ENCODE peak calls at places on chromosomes 13 and 19, in four cellular contexts. J is left ventricle myocardium inferior, K is astrocyte, E is HFF-Myc. B is an unnamed sample.

GRCh38 chr19:46621191-46622117 is 3.4 kb downstream of the PTGIR start:
- DNase-seq in E (no peak), J (no peak), K (no peak), B (no peak)

GRCh38 chr19:7597689-7598088 is 2.0 kb downstream of the CAMSAP3 start:
- DNase-seq in K (no peak), J (no peak), E (no peak), B (no peak)

GRCh38 chr19:21362291-21362690 is 3.5 kb downstream of the ZNF738 start:
- DNase-seq in K (no peak), J (no peak), E (no peak), B (no peak)

GRCh38 chr13:66312312-66313087 is 917.6 kb downstream of the PCDH9 start:
- DNase-seq in J (no peak), E (no peak), K (peak; percentile 80), B (peak; percentile 60)

GRCh38 chr13:113816248-113816924 is 47.5 kb downstream of the GAS6 start:
- DNase-seq in E (no peak), K (no peak), J (no peak), B (peak; percentile 31)

GRCh38 chr19:32464279-32464678 is 58.7 kb downstream of the DPY19L3 start:
- DNase-seq in J (no peak), K (no peak), E (no peak), B (peak; percentile 8)

GRCh38 chr13:92175330-92175729 is 776.9 kb downstream of the GPC5 start:
- DNase-seq in E (no peak), K (peak; percentile 76), J (no peak), B (no peak)

GRCh38 chr19:58033741-58034475 is at the start of gene ZSCAN1:
- DNase-seq in K (peak; percentile 61), E (no peak), J (peak; percentile 90), B (no peak)

GRCh38 chr13:21823949-21824348 is 153.1 kb downstream of the FGF9 start:
- DNase-seq in J (no peak), K (no peak), E (no peak), B (no peak)

GRCh38 chr13:113205428-113205931 is 3.0 kb downstream of the PCID2 start:
- DNase-seq in E (no peak), J (no peak), K (peak; percentile 68), B (peak; percentile 31)

GRCh38 chr19:17309962-17310461 is 649 bp downstream of the DDA1 start:
- DNase-seq in J (no peak), E (no peak), K (no peak), B (no peak)

GRCh38 chr19:41887711-41888382 is 4.9 kb downstream of the ARHGEF1 start:
- DNase-seq in J (no peak), K (peak; percentile 77), E (no peak), B (peak; percentile 62)

GRCh38 chr13:25678398-25678797 is 306.6 kb downstream of the ATP8A2 start:
- DNase-seq in J (no peak), K (no peak), E (no peak), B (no peak)

GRCh38 chr19:46958542-46958941 is 61.1 kb upstream of the NPAS1 start:
- DNase-seq in J (no peak), E (peak; percentile 86), K (peak; percentile 39), B (peak; percentile 41)

GRCh38 chr19:38496603-38497487 is 63.4 kb downstream of the RYR1 start:
- DNase-seq in K (no peak), J (no peak), E (no peak), B (no peak)

GRCh38 chr13:95456837-95457236 is 95.7 kb upstream of the CLDN10 start:
- DNase-seq in E (no peak), K (no peak), J (no peak), B (no peak)

GRCh38 chr19:58059003-58059671 is at the start of gene ZNF135:
- DNase-seq in E (no peak), K (peak; percentile 72), J (peak; percentile 93), B (no peak)

GRCh38 chr13:24742986-24743385 is 21.0 kb upstream of the RNF17 start:
- DNase-seq in J (no peak), K (no peak), E (no peak), B (no peak)

GRCh38 chr13:113962386-113962785 is 11.5 kb downstream of the C13orf46 start:
- DNase-seq in K (no peak), E (no peak), J (peak; percentile 5), B (no peak)

GRCh38 chr13:33057019-33057785 is 41.0 kb downstream of the KL start:
- DNase-seq in E (no peak), J (no peak), K (no peak), B (peak; percentile 19)

GRCh38 chr13:98937911-98938381 is 39.9 kb downstream of the DOCK9 start:
- DNase-seq in E (no peak), K (peak; percentile 75), J (no peak), B (no peak)

GRCh38 chr19:1699386-1699785 is 47.0 kb upstream of the TCF3 start:
- DNase-seq in E (no peak), K (no peak), J (no peak), B (no peak)
- TF ChIP-seq CTCF in E (no peak), K (no peak), J (no peak), B (no peak)

GRCh38 chr19:49863254-49863934 is 4.0 kb downstream of the PNKP start:
- DNase-seq in K (no peak), E (no peak), J (no peak), B (no peak)

GRCh38 chr19:49863935-49864320 is 3.4 kb downstream of the PNKP start:
- DNase-seq in K (no peak), E (no peak), J (no peak), B (no peak)

GRCh38 chr19:49861127-49861526 is 6.2 kb downstream of the PNKP start:
- DNase-seq in K (no peak), E (no peak), J (no peak), B (no peak)

GRCh38 chr19:49861541-49862410 is 5.6 kb downstream of the PNKP start:
- DNase-seq in E (no peak), K (no peak), J (no peak), B (no peak)

DNA sequence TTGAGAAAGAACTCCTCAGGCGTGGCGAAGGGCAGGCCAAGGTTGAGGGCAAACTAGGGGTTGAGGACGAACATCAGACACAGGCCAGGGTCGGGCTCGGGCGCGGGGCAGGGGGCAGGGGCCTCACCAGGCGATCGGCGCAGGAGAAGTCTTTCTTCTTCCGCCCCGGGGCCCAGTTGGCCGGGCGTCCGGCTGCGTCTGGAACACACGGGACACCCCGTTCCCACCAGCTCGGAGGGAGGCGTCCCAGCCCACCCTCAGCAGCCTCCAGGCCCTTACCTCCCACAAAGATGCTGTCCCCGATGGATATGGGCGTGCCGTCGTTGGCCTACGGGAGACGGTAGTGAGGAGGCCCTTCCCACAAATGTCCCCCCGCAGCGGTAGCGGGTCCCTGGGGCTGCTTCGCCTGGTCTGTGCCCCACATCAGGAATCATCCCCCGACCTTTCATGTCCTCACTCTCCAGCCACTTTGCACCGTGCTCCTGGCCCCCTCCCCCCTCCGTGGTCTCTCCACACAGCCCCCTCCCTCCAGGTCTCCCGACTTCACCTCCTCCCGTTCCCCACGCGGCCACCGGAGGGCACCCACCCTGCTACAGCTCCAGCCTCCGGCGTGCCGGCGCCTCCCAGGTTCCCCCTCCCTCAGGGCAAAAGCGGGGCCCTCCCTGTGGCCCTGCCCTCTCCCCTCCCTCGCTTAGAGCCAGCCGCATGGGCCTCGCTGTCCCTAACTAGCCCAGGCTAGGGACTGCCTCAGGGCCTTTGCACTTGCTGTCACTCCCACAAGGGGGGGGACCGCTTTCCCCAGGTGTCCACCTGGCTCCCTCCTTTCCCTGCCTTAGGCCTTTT is 4.7 kb downstream of the PNKP start:
- DNase-seq in J (no peak), E (no peak), K (no peak), B (no peak)
- TF ChIP-seq CTCF in J (peak; percentile 26), E (peak; percentile 34), K (no peak), B (peak; percentile 53)

DNA sequence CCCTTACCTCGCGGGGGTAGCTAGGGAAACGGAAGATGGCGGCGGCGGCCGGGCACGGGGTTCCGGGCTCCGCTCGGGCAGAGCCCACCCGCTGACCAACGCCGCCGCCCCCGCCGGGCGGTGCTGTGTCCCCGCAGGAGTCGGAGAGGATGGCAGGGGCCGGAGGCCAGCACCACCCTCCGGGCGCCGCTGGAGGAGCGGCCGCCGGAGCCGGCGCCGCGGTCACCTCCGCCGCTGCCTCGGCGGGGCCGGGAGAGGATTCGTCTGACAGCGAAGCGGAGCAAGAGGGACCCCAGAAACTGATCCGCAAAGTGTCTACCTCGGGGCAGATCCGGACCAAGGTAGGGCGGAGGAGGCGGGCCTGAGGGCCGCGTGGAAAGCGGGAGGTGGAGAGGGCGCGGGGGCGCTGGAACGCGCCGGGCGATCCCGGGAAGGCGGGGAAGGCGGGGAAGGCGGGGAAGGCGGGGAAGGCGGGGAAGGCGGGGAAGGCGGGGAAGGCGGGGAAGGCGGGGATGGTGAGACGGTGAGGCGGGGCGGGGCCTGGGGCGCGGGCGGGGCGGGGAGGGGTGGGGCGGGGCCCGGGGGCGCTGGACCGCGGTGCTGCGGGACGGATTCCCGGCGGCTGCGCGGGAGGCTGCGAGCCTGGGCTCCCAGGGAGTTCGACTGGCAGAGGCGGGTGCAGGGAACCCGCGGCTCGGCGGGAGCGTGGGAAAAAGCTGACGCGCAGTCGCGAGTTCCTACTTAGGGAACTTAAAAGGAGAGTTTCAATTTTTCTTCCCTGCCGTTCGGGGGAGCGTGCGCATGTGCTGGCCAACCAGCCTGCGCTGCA is at the start of gene DGKH:
- DNase-seq in K (peak; percentile 65), J (peak; percentile 87), E (no peak), B (peak; percentile 68)
- TF ChIP-seq CTCF in K (no peak), J (peak; percentile 48), E (no peak), B (peak; percentile 31)

GRCh38 chr19:49808762-49809154 is 4.3 kb downstream of the FUZ start:
- DNase-seq in K (peak; percentile 51), J (peak; percentile 95), E (no peak), B (peak; percentile 57)

GRCh38 chr19:49807888-49808675 is 5.0 kb downstream of the FUZ start:
- DNase-seq in K (no peak), J (no peak), E (no peak), B (no peak)

GRCh38 chr19:49811328-49811727 is 1.8 kb downstream of the FUZ start:
- DNase-seq in E (no peak), J (no peak), K (no peak), B (no peak)

GRCh38 chr19:49809987-49810389 is 3.1 kb downstream of the FUZ start:
- DNase-seq in K (no peak), J (no peak), E (no peak), B (no peak)

GRCh38 chr19:49809155-49809986 is 3.7 kb downstream of the FUZ start:
- DNase-seq in K (peak; percentile 16), E (no peak), J (peak; percentile 70), B (no peak)
- TF ChIP-seq CTCF in K (no peak), E (no peak), J (no peak), B (no peak)

GRCh38 chr13:79340490-79340889 is 65.6 kb downstream of the RBM26 start:
- DNase-seq in K (no peak), E (no peak), J (no peak), B (no peak)
- TF ChIP-seq CTCF in K (no peak), E (no peak), J (no peak), B (peak; percentile 25)

DNA sequence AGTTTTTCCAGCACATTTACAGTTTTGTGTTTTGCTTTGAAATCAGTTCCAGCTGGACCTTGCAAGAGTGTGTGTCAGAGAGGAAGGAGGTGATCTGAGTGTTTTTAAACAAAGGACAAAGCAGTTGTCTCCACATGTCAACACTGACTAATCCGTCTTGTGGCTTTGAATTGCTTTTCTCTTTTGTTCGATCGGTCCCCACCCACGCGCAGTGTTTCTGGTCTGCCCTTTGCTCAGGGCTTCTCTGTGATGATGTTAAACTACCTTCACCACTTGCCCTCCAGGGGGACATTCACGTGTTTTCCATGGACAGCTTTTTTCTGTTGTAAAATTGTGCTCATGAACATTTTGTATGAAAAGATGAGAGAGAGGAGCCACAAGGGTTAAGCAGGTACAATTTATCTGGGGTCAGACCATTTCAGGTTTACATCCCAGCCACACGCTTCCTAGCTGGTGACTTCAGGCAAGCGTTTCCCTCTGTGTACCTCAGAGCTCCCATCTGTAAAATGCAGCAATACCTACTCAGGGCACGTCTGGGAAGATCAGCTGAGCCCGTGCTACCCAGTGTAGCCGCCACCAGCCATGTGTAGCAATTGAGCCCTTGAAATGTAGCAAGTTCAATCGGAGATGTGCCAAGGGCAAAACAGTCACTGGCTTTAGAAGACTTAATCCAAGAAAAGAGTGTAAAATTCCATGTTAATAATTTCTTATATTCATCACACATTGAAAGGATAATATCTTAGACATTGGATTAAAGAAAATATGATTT is 13.5 kb upstream of the PLA2G4C start:
- DNase-seq in E (peak; percentile 72), K (peak; percentile 89), J (no peak), B (peak; percentile 35)
- TF ChIP-seq CTCF in E (peak; percentile 25), K (peak; percentile 38), J (no peak), B (peak; percentile 56)

B was measured in HFFc6.